ENCODE peak calls at places on chromosomes 6 and 20, in ten cellular contexts. P, G, V, S, K, Q, F, Y, W and J are unnamed samples.

GRCh38 chr6:16819752-16820151 is 58.5 kb upstream of the ATXN1 start:
- DNase-seq in P (peak), G (peak), V (no peak), S (no peak), K (no peak), Q (peak), F (no peak), Y (no peak), W (no peak), J (no peak)

GRCh38 chr20:1377341-1377871 is 15.4 kb downstream of the FKBP1A start:
- DNase-seq in P (no peak), G (no peak), V (no peak), S (no peak), K (no peak), Q (no peak), F (no peak), Y (no peak), W (no peak), J (no peak)

GRCh38 chr6:3575166-3575565 is 118.3 kb upstream of the SLC22A23 start:
- DNase-seq in P (no peak), G (no peak), V (no peak), S (no peak), K (no peak), Q (no peak), F (no peak), Y (no peak), W (no peak), J (no peak)

GRCh38 chr20:41221614-41222218 is 84.4 kb downstream of the PLCG1 start:
- DNase-seq in P (no peak), G (no peak), V (no peak), S (no peak), K (no peak), Q (no peak), F (no peak), Y (no peak), W (no peak), J (no peak)

GRCh38 chr6:35647400-35647799 is 41.3 kb downstream of the FKBP5 start:
- DNase-seq in P (no peak), G (no peak), V (no peak), S (no peak), K (no peak), Q (no peak), F (no peak), Y (no peak), W (no peak), J (no peak)

GRCh38 chr20:63530788-63531160 is 6.4 kb downstream of the PTK6 start:
- DNase-seq in P (no peak), G (no peak), V (no peak), S (no peak), K (no peak), Q (no peak), F (no peak), Y (peak), W (no peak), J (no peak)

GRCh38 chr6:163843194-163843593 is 428.7 kb downstream of the QKI start:
- DNase-seq in P (no peak), G (no peak), V (no peak), S (no peak), K (no peak), Q (no peak), F (no peak), Y (no peak), W (no peak), J (no peak)

GRCh38 chr6:165834613-165835259 is 171.7 kb upstream of the PDE10A start:
- DNase-seq in P (peak), G (peak), V (no peak), S (no peak), K (no peak), Q (peak), F (peak), Y (no peak), W (no peak), J (no peak)

GRCh38 chr6:148650941-148651540 is 95.8 kb upstream of the UST start:
- DNase-seq in P (no peak), G (no peak), V (no peak), S (no peak), K (no peak), Q (no peak), F (no peak), Y (no peak), W (no peak), J (no peak)

GRCh38 chr6:115363379-115363778 is 697.3 kb downstream of the FRK start:
- DNase-seq in P (no peak), G (no peak), V (no peak), S (no peak), K (no peak), Q (no peak), F (no peak), Y (no peak), W (no peak), J (no peak)

GRCh38 chr6:11404845-11405244 is 132.7 kb upstream of the TMEM170B start:
- DNase-seq in P (no peak), G (no peak), V (no peak), S (no peak), K (no peak), Q (no peak), F (no peak), Y (no peak), W (no peak), J (no peak)

GRCh38 chr6:5950448-5950847 is 56.3 kb downstream of the NRN1 start:
- DNase-seq in P (peak), G (peak), V (no peak), S (no peak), K (no peak), Q (peak), F (peak), Y (peak), W (peak), J (no peak)

GRCh38 chr20:3686867-3687321 is 5.1 kb upstream of the ADAM33 start:
- DNase-seq in P (peak), G (no peak), V (peak), S (no peak), K (peak), Q (no peak), F (peak), Y (no peak), W (no peak), J (no peak)